ENCODE peak calls at places on chromosomes 7 and 10, in five cellular contexts. One of them, this sample, is unnamed.

GRCh38 chr10:29151011-29151410 is 137.9 kb upstream of the LYZL1 start:
- DNase-seq in ovary: no peak
- DNase-seq in endothelial cell of umbilical vein: no peak
- DNase-seq in heart left ventricle: no peak
- DNase-seq in prostate gland: no peak
- DNase-seq in this sample: no peak

GRCh38 chr7:149713061-149713730 is 60.2 kb downstream of the ZNF467 start:
- DNase-seq in heart left ventricle: no peak
- DNase-seq in prostate gland: no peak
- DNase-seq in ovary: no peak
- DNase-seq in endothelial cell of umbilical vein: no peak
- DNase-seq in this sample: peak; percentile 82

GRCh38 chr10:96578633-96579032 is 8.2 kb downstream of the TM9SF3 start:
- DNase-seq in heart left ventricle: no peak
- DNase-seq in endothelial cell of umbilical vein: no peak
- DNase-seq in ovary: no peak
- DNase-seq in prostate gland: no peak
- DNase-seq in this sample: no peak

GRCh38 chr10:5117021-5117420 is 22.8 kb downstream of the AKR1C3 start:
- DNase-seq in prostate gland: no peak
- DNase-seq in heart left ventricle: no peak
- DNase-seq in ovary: no peak
- DNase-seq in endothelial cell of umbilical vein: peak; percentile 34
- DNase-seq in this sample: no peak

GRCh38 chr10:21173964-21174669 is 277.0 kb upstream of the NEBL start:
- DNase-seq in ovary: peak; percentile 15
- DNase-seq in endothelial cell of umbilical vein: no peak
- DNase-seq in heart left ventricle: peak; percentile 55
- DNase-seq in prostate gland: peak; percentile 78
- DNase-seq in this sample: peak; percentile 85

GRCh38 chr10:11449761-11450160 is 161.7 kb downstream of the USP6NL start:
- DNase-seq in ovary: no peak
- DNase-seq in endothelial cell of umbilical vein: no peak
- DNase-seq in heart left ventricle: no peak
- DNase-seq in prostate gland: no peak
- DNase-seq in this sample: no peak

GRCh38 chr7:44580945-44581344 is 1.1 kb downstream of the TMED4 start:
- DNase-seq in heart left ventricle: no peak
- DNase-seq in ovary: no peak
- DNase-seq in prostate gland: no peak
- DNase-seq in endothelial cell of umbilical vein: no peak
- DNase-seq in this sample: peak; percentile 78

GRCh38 chr7:80060218-80060806 is 74.3 kb upstream of the GNAI1 start:
- DNase-seq in ovary: no peak
- DNase-seq in endothelial cell of umbilical vein: peak; percentile 81
- DNase-seq in prostate gland: no peak
- DNase-seq in heart left ventricle: no peak
- DNase-seq in this sample: no peak

GRCh38 chr10:116815641-116816415 is 33.5 kb upstream of the ENO4 start:
- DNase-seq in endothelial cell of umbilical vein: no peak
- DNase-seq in ovary: no peak
- DNase-seq in heart left ventricle: no peak
- DNase-seq in prostate gland: no peak
- DNase-seq in this sample: no peak

GRCh38 chr7:103915958-103916357 is 73.5 kb downstream of the RELN start:
- DNase-seq in ovary: no peak
- DNase-seq in endothelial cell of umbilical vein: no peak
- DNase-seq in heart left ventricle: no peak
- DNase-seq in prostate gland: no peak
- DNase-seq in this sample: no peak

GRCh38 chr7:157282141-157282801 is 54.5 kb upstream of the DNAJB6 start:
- DNase-seq in heart left ventricle: no peak
- DNase-seq in ovary: no peak
- DNase-seq in prostate gland: no peak
- DNase-seq in endothelial cell of umbilical vein: no peak
- DNase-seq in this sample: no peak

GRCh38 chr10:50627443-50627842 is 3.7 kb upstream of the SGMS1 start:
- DNase-seq in heart left ventricle: no peak
- DNase-seq in endothelial cell of umbilical vein: no peak
- DNase-seq in ovary: no peak
- DNase-seq in prostate gland: no peak
- DNase-seq in this sample: no peak

GRCh38 chr10:50625663-50626062 is 1.9 kb upstream of the SGMS1 start:
- DNase-seq in endothelial cell of umbilical vein: no peak
- DNase-seq in heart left ventricle: no peak
- DNase-seq in ovary: no peak
- DNase-seq in prostate gland: no peak
- DNase-seq in this sample: no peak

GRCh38 chr10:50627896-50628295 is 4.1 kb upstream of the SGMS1 start:
- DNase-seq in heart left ventricle: no peak
- DNase-seq in prostate gland: no peak
- DNase-seq in endothelial cell of umbilical vein: no peak
- DNase-seq in ovary: no peak
- DNase-seq in this sample: no peak

GRCh38 chr10:50631052-50631451 is 7.3 kb upstream of the SGMS1 start:
- DNase-seq in ovary: no peak
- DNase-seq in prostate gland: no peak
- DNase-seq in endothelial cell of umbilical vein: no peak
- DNase-seq in heart left ventricle: no peak
- DNase-seq in this sample: no peak

GRCh38 chr10:50629495-50630122 is 5.9 kb upstream of the SGMS1 start:
- DNase-seq in prostate gland: no peak
- DNase-seq in heart left ventricle: no peak
- DNase-seq in endothelial cell of umbilical vein: no peak
- DNase-seq in ovary: no peak
- DNase-seq in this sample: no peak
- TF ChIP-seq POLR2A in prostate gland: no peak
- TF ChIP-seq POLR2A in heart left ventricle: no peak
- TF ChIP-seq POLR2A in endothelial cell of umbilical vein: no peak
- TF ChIP-seq POLR2A in ovary: no peak
- TF ChIP-seq POLR2A in this sample: no peak

GRCh38 chr10:114499630-114500190 is 95.4 kb upstream of the AFAP1L2 start:
- DNase-seq in prostate gland: peak; percentile 77
- DNase-seq in endothelial cell of umbilical vein: no peak
- DNase-seq in ovary: no peak
- DNase-seq in heart left ventricle: no peak
- DNase-seq in this sample: peak; percentile 71

GRCh38 chr10:114502071-114502470 is 97.8 kb upstream of the AFAP1L2 start:
- DNase-seq in prostate gland: no peak
- DNase-seq in ovary: no peak
- DNase-seq in heart left ventricle: no peak
- DNase-seq in endothelial cell of umbilical vein: peak; percentile 93
- DNase-seq in this sample: no peak

GRCh38 chr10:114499120-114499519 is 94.8 kb upstream of the AFAP1L2 start:
- DNase-seq in ovary: no peak
- DNase-seq in endothelial cell of umbilical vein: no peak
- DNase-seq in prostate gland: no peak
- DNase-seq in heart left ventricle: no peak
- DNase-seq in this sample: no peak

GRCh38 chr10:114500643-114501042 is 96.3 kb upstream of the AFAP1L2 start:
- DNase-seq in heart left ventricle: no peak
- DNase-seq in endothelial cell of umbilical vein: no peak
- DNase-seq in prostate gland: no peak
- DNase-seq in ovary: no peak
- DNase-seq in this sample: no peak

GRCh38 chr10:114501650-114502049 is 97.3 kb upstream of the AFAP1L2 start:
- DNase-seq in prostate gland: no peak
- DNase-seq in heart left ventricle: no peak
- DNase-seq in ovary: no peak
- DNase-seq in endothelial cell of umbilical vein: no peak
- DNase-seq in this sample: no peak
- TF ChIP-seq CTCF in prostate gland: no peak
- TF ChIP-seq CTCF in heart left ventricle: no peak
- TF ChIP-seq CTCF in ovary: no peak
- TF ChIP-seq CTCF in endothelial cell of umbilical vein: no peak
- TF ChIP-seq CTCF in this sample: no peak

GRCh38 chr7:30596043-30596641 is 1.5 kb downstream of the GARS1 start:
- DNase-seq in prostate gland: no peak
- DNase-seq in ovary: no peak
- DNase-seq in endothelial cell of umbilical vein: peak; percentile 43
- DNase-seq in heart left ventricle: no peak
- DNase-seq in this sample: no peak

GRCh38 chr7:30594055-30594539 is 581 bp upstream of the GARS1 start:
- DNase-seq in ovary: no peak
- DNase-seq in prostate gland: peak; percentile 9
- DNase-seq in endothelial cell of umbilical vein: no peak
- DNase-seq in heart left ventricle: peak; percentile 39
- DNase-seq in this sample: peak; percentile 85

GRCh38 chr7:30596721-30597120 is 2.0 kb downstream of the GARS1 start:
- DNase-seq in heart left ventricle: no peak
- DNase-seq in prostate gland: no peak
- DNase-seq in ovary: no peak
- DNase-seq in endothelial cell of umbilical vein: no peak
- DNase-seq in this sample: no peak

GRCh38 chr7:30595461-30596042 is 874 bp downstream of the GARS1 start:
- DNase-seq in endothelial cell of umbilical vein: peak; percentile 50
- DNase-seq in prostate gland: no peak
- DNase-seq in ovary: no peak
- DNase-seq in heart left ventricle: no peak
- DNase-seq in this sample: no peak

GRCh38 chr7:30594540-30595460 is at the start of gene GARS1:
- DNase-seq in endothelial cell of umbilical vein: peak; percentile 90
- DNase-seq in heart left ventricle: peak; percentile 92
- DNase-seq in prostate gland: peak; percentile 83
- DNase-seq in ovary: peak; percentile 82
- DNase-seq in this sample: peak; percentile 97
- TF ChIP-seq POLR2A in endothelial cell of umbilical vein: peak; percentile 96
- TF ChIP-seq POLR2A in heart left ventricle: no peak
- TF ChIP-seq POLR2A in prostate gland: peak; percentile 84
- TF ChIP-seq POLR2A in ovary: peak; percentile 85
- TF ChIP-seq POLR2A in this sample: no peak

GRCh38 chr10:74103560-74104248 is 46.9 kb downstream of the AP3M1 start:
- DNase-seq in heart left ventricle: no peak
- DNase-seq in prostate gland: no peak
- DNase-seq in ovary: no peak
- DNase-seq in endothelial cell of umbilical vein: peak; percentile 37
- DNase-seq in this sample: no peak
- TF ChIP-seq CTCF in heart left ventricle: no peak
- TF ChIP-seq CTCF in prostate gland: no peak
- TF ChIP-seq CTCF in ovary: no peak
- TF ChIP-seq CTCF in endothelial cell of umbilical vein: peak; percentile 24
- TF ChIP-seq CTCF in this sample: no peak

GRCh38 chr7:131325179-131325840 is 2.4 kb upstream of the MKLN1 start:
- DNase-seq in heart left ventricle: no peak
- DNase-seq in endothelial cell of umbilical vein: no peak
- DNase-seq in prostate gland: no peak
- DNase-seq in ovary: no peak
- DNase-seq in this sample: no peak

GRCh38 chr7:131327626-131328386 is at the start of gene MKLN1:
- DNase-seq in prostate gland: peak; percentile 92
- DNase-seq in endothelial cell of umbilical vein: peak; percentile 90
- DNase-seq in heart left ventricle: peak; percentile 94
- DNase-seq in ovary: peak; percentile 89
- DNase-seq in this sample: peak; percentile 98

GRCh38 chr7:131326576-131326975 is 1.1 kb upstream of the MKLN1 start:
- DNase-seq in endothelial cell of umbilical vein: no peak
- DNase-seq in prostate gland: no peak
- DNase-seq in heart left ventricle: no peak
- DNase-seq in ovary: no peak
- DNase-seq in this sample: no peak

GRCh38 chr7:131328387-131329175 is 905 bp downstream of the MKLN1 start:
- DNase-seq in heart left ventricle: no peak
- DNase-seq in ovary: no peak
- DNase-seq in prostate gland: no peak
- DNase-seq in endothelial cell of umbilical vein: peak; percentile 61
- DNase-seq in this sample: no peak

GRCh38 chr7:131327049-131327625 is 539 bp upstream of the MKLN1 start:
- DNase-seq in heart left ventricle: no peak
- DNase-seq in endothelial cell of umbilical vein: peak; percentile 79
- DNase-seq in prostate gland: peak; percentile 54
- DNase-seq in ovary: no peak
- DNase-seq in this sample: peak; percentile 87
- TF ChIP-seq POLR2A in heart left ventricle: no peak
- TF ChIP-seq POLR2A in endothelial cell of umbilical vein: no peak
- TF ChIP-seq POLR2A in prostate gland: no peak
- TF ChIP-seq POLR2A in ovary: no peak
- TF ChIP-seq POLR2A in this sample: no peak

GRCh38 chr7:4406288-4407058 is 275.6 kb upstream of the FOXK1 start:
- DNase-seq in ovary: no peak
- DNase-seq in heart left ventricle: no peak
- DNase-seq in endothelial cell of umbilical vein: no peak
- DNase-seq in prostate gland: no peak
- DNase-seq in this sample: no peak
- TF ChIP-seq CTCF in ovary: no peak
- TF ChIP-seq CTCF in heart left ventricle: no peak
- TF ChIP-seq CTCF in endothelial cell of umbilical vein: no peak
- TF ChIP-seq CTCF in prostate gland: no peak
- TF ChIP-seq CTCF in this sample: no peak

GRCh38 chr7:28179081-28180030 is 1.2 kb downstream of the JAZF1 start:
- DNase-seq in heart left ventricle: peak; percentile 82
- DNase-seq in endothelial cell of umbilical vein: peak; percentile 21
- DNase-seq in prostate gland: peak; percentile 65
- DNase-seq in ovary: peak; percentile 64
- DNase-seq in this sample: peak; percentile 94
- TF ChIP-seq POLR2A in heart left ventricle: no peak
- TF ChIP-seq POLR2A in endothelial cell of umbilical vein: no peak
- TF ChIP-seq POLR2A in prostate gland: no peak
- TF ChIP-seq POLR2A in ovary: no peak
- TF ChIP-seq POLR2A in this sample: no peak

GRCh38 chr10:47440207-47440606 is 43.7 kb downstream of the ANXA8 start:
- DNase-seq in endothelial cell of umbilical vein: no peak
- DNase-seq in ovary: no peak
- DNase-seq in heart left ventricle: no peak
- DNase-seq in prostate gland: no peak
- DNase-seq in this sample: no peak

GRCh38 chr10:47443145-47443544 is 40.8 kb downstream of the ANXA8 start:
- DNase-seq in ovary: no peak
- DNase-seq in endothelial cell of umbilical vein: no peak
- DNase-seq in prostate gland: no peak
- DNase-seq in heart left ventricle: no peak
- DNase-seq in this sample: no peak

GRCh38 chr10:47435081-47435480 is 48.8 kb downstream of the ANXA8 start:
- DNase-seq in prostate gland: no peak
- DNase-seq in heart left ventricle: no peak
- DNase-seq in ovary: no peak
- DNase-seq in endothelial cell of umbilical vein: no peak
- DNase-seq in this sample: no peak

GRCh38 chr10:47441973-47442750 is 41.8 kb downstream of the ANXA8 start:
- DNase-seq in ovary: no peak
- DNase-seq in endothelial cell of umbilical vein: no peak
- DNase-seq in prostate gland: no peak
- DNase-seq in heart left ventricle: no peak
- DNase-seq in this sample: no peak

GRCh38 chr10:47438857-47439474 is 44.9 kb downstream of the ANXA8 start:
- DNase-seq in ovary: peak; percentile 3
- DNase-seq in endothelial cell of umbilical vein: peak; percentile 45
- DNase-seq in heart left ventricle: no peak
- DNase-seq in prostate gland: peak; percentile 59
- DNase-seq in this sample: peak; percentile 49
- TF ChIP-seq CTCF in ovary: no peak
- TF ChIP-seq CTCF in endothelial cell of umbilical vein: peak; percentile 19
- TF ChIP-seq CTCF in heart left ventricle: no peak
- TF ChIP-seq CTCF in prostate gland: peak; percentile 53
- TF ChIP-seq CTCF in this sample: no peak

This sample was measured in lower leg skin.